ENCODE peak calls at places on chromosomes 11 and 22, in ten cellular contexts. One of them, this sample, is unnamed.

GRCh38 chr11:128324531-128325141 is 262.7 kb downstream of the ETS1 start:
- DNase-seq in epithelial cell of proximal tubule: no peak
- DNase-seq in NCI-H1417 treated with DMSO at 0.1 percent for 48 hours: no peak
- DNase-seq in GM23338: no peak
- DNase-seq in 8988T: no peak
- DNase-seq in EH: no peak
- DNase-seq in ACHN: no peak
- DNase-seq in AG09309: no peak
- DNase-seq in D341Med: no peak
- DNase-seq in C1 segment of cervical spinal cord: no peak
- DNase-seq in this sample: no peak

GRCh38 chr22:41127447-41127846 is 35.1 kb downstream of the EP300 start:
- DNase-seq in epithelial cell of proximal tubule: no peak
- DNase-seq in NCI-H1417 treated with DMSO at 0.1 percent for 48 hours: no peak
- DNase-seq in GM23338: no peak
- DNase-seq in 8988T: no peak
- DNase-seq in EH: no peak
- DNase-seq in ACHN: no peak
- DNase-seq in AG09309: no peak
- DNase-seq in D341Med: no peak
- DNase-seq in C1 segment of cervical spinal cord: no peak
- DNase-seq in this sample: no peak

GRCh38 chr22:45717787-45718186 is 46.2 kb downstream of the ATXN10 start:
- DNase-seq in epithelial cell of proximal tubule: peak; percentile 63
- DNase-seq in NCI-H1417 treated with DMSO at 0.1 percent for 48 hours: no peak
- DNase-seq in GM23338: no peak
- DNase-seq in 8988T: no peak
- DNase-seq in EH: peak; percentile 87
- DNase-seq in ACHN: peak; percentile 72
- DNase-seq in AG09309: no peak
- DNase-seq in D341Med: no peak
- DNase-seq in C1 segment of cervical spinal cord: no peak
- DNase-seq in this sample: no peak

GRCh38 chr11:26828291-26828690 is 106.4 kb upstream of the SLC5A12 start:
- DNase-seq in epithelial cell of proximal tubule: no peak
- DNase-seq in NCI-H1417 treated with DMSO at 0.1 percent for 48 hours: no peak
- DNase-seq in GM23338: no peak
- DNase-seq in 8988T: no peak
- DNase-seq in EH: no peak
- DNase-seq in ACHN: no peak
- DNase-seq in AG09309: no peak
- DNase-seq in D341Med: no peak
- DNase-seq in C1 segment of cervical spinal cord: no peak
- DNase-seq in this sample: no peak

GRCh38 chr11:77082838-77083552 is 16.2 kb downstream of the CAPN5 start:
- DNase-seq in epithelial cell of proximal tubule: no peak
- DNase-seq in NCI-H1417 treated with DMSO at 0.1 percent for 48 hours: no peak
- DNase-seq in GM23338: no peak
- DNase-seq in 8988T: peak; percentile 1
- DNase-seq in EH: peak; percentile 73
- DNase-seq in ACHN: no peak
- DNase-seq in AG09309: no peak
- DNase-seq in D341Med: no peak
- DNase-seq in C1 segment of cervical spinal cord: no peak
- DNase-seq in this sample: no peak

GRCh38 chr11:65377036-65377435 is 5.4 kb downstream of the SLC25A45 start:
- DNase-seq in epithelial cell of proximal tubule: no peak
- DNase-seq in NCI-H1417 treated with DMSO at 0.1 percent for 48 hours: no peak
- DNase-seq in GM23338: no peak
- DNase-seq in 8988T: no peak
- DNase-seq in EH: no peak
- DNase-seq in ACHN: no peak
- DNase-seq in AG09309: no peak
- DNase-seq in D341Med: no peak
- DNase-seq in C1 segment of cervical spinal cord: no peak
- DNase-seq in this sample: no peak

GRCh38 chr11:105046898-105047579 is 1.9 kb upstream of the CARD16 start:
- DNase-seq in epithelial cell of proximal tubule: peak; percentile 95
- DNase-seq in NCI-H1417 treated with DMSO at 0.1 percent for 48 hours: no peak
- DNase-seq in GM23338: peak; percentile 11
- DNase-seq in 8988T: peak; percentile 29
- DNase-seq in EH: peak; percentile 100
- DNase-seq in ACHN: peak; percentile 86
- DNase-seq in AG09309: peak; percentile 95
- DNase-seq in D341Med: no peak
- DNase-seq in C1 segment of cervical spinal cord: no peak
- DNase-seq in this sample: peak; percentile 88

GRCh38 chr11:27075192-27075591 is 34.6 kb downstream of the BBOX1 start:
- DNase-seq in epithelial cell of proximal tubule: no peak
- DNase-seq in NCI-H1417 treated with DMSO at 0.1 percent for 48 hours: no peak
- DNase-seq in GM23338: no peak
- DNase-seq in 8988T: no peak
- DNase-seq in EH: peak; percentile 57
- DNase-seq in ACHN: no peak
- DNase-seq in AG09309: peak; percentile 25
- DNase-seq in D341Med: no peak
- DNase-seq in C1 segment of cervical spinal cord: no peak
- DNase-seq in this sample: no peak

GRCh38 chr11:17496406-17496805 is 19.8 kb upstream of the ABCC8 start:
- DNase-seq in epithelial cell of proximal tubule: no peak
- DNase-seq in NCI-H1417 treated with DMSO at 0.1 percent for 48 hours: no peak
- DNase-seq in GM23338: no peak
- DNase-seq in 8988T: no peak
- DNase-seq in EH: peak; percentile 25
- DNase-seq in ACHN: no peak
- DNase-seq in AG09309: no peak
- DNase-seq in D341Med: no peak
- DNase-seq in C1 segment of cervical spinal cord: no peak
- DNase-seq in this sample: no peak

GRCh38 chr11:21635359-21635758 is 557.5 kb upstream of the ANO5 start:
- DNase-seq in epithelial cell of proximal tubule: no peak
- DNase-seq in NCI-H1417 treated with DMSO at 0.1 percent for 48 hours: no peak
- DNase-seq in GM23338: no peak
- DNase-seq in 8988T: no peak
- DNase-seq in EH: no peak
- DNase-seq in ACHN: peak; percentile 6
- DNase-seq in AG09309: no peak
- DNase-seq in D341Med: no peak
- DNase-seq in C1 segment of cervical spinal cord: no peak
- DNase-seq in this sample: no peak

GRCh38 chr11:103222801-103223200 is 113.6 kb downstream of the DYNC2H1 start:
- DNase-seq in epithelial cell of proximal tubule: no peak
- DNase-seq in NCI-H1417 treated with DMSO at 0.1 percent for 48 hours: no peak
- DNase-seq in GM23338: no peak
- DNase-seq in 8988T: no peak
- DNase-seq in EH: no peak
- DNase-seq in ACHN: no peak
- DNase-seq in AG09309: no peak
- DNase-seq in D341Med: no peak
- DNase-seq in C1 segment of cervical spinal cord: peak; percentile 7
- DNase-seq in this sample: no peak

GRCh38 chr11:2566223-2567025 is 121.6 kb downstream of the KCNQ1 start:
- DNase-seq in epithelial cell of proximal tubule: no peak
- DNase-seq in NCI-H1417 treated with DMSO at 0.1 percent for 48 hours: no peak
- DNase-seq in GM23338: no peak
- DNase-seq in 8988T: no peak
- DNase-seq in EH: no peak
- DNase-seq in ACHN: no peak
- DNase-seq in AG09309: no peak
- DNase-seq in D341Med: no peak
- DNase-seq in C1 segment of cervical spinal cord: no peak
- DNase-seq in this sample: no peak

GRCh38 chr22:33812578-33812977 is 107.7 kb downstream of the LARGE1 start:
- DNase-seq in epithelial cell of proximal tubule: no peak
- DNase-seq in NCI-H1417 treated with DMSO at 0.1 percent for 48 hours: no peak
- DNase-seq in GM23338: no peak
- DNase-seq in 8988T: no peak
- DNase-seq in EH: no peak
- DNase-seq in ACHN: no peak
- DNase-seq in AG09309: no peak
- DNase-seq in D341Med: no peak
- DNase-seq in C1 segment of cervical spinal cord: no peak
- DNase-seq in this sample: no peak

GRCh38 chr11:68388595-68389198 is 71.9 kb upstream of the PPP6R3 start:
- DNase-seq in epithelial cell of proximal tubule: no peak
- DNase-seq in NCI-H1417 treated with DMSO at 0.1 percent for 48 hours: no peak
- DNase-seq in GM23338: no peak
- DNase-seq in 8988T: no peak
- DNase-seq in EH: no peak
- DNase-seq in ACHN: no peak
- DNase-seq in AG09309: no peak
- DNase-seq in D341Med: no peak
- DNase-seq in C1 segment of cervical spinal cord: no peak
- DNase-seq in this sample: no peak

GRCh38 chr11:96187779-96188624 is 155.0 kb downstream of the MAML2 start:
- DNase-seq in epithelial cell of proximal tubule: no peak
- DNase-seq in NCI-H1417 treated with DMSO at 0.1 percent for 48 hours: no peak
- DNase-seq in GM23338: no peak
- DNase-seq in 8988T: no peak
- DNase-seq in EH: peak; percentile 93
- DNase-seq in ACHN: peak; percentile 65
- DNase-seq in AG09309: peak; percentile 59
- DNase-seq in D341Med: no peak
- DNase-seq in C1 segment of cervical spinal cord: peak; percentile 27
- DNase-seq in this sample: peak; percentile 56

GRCh38 chr22:43897751-43898261 is 6.0 kb upstream of the PNPLA5 start:
- DNase-seq in epithelial cell of proximal tubule: no peak
- DNase-seq in NCI-H1417 treated with DMSO at 0.1 percent for 48 hours: no peak
- DNase-seq in GM23338: no peak
- DNase-seq in 8988T: no peak
- DNase-seq in EH: peak; percentile 69
- DNase-seq in ACHN: peak; percentile 8
- DNase-seq in AG09309: no peak
- DNase-seq in D341Med: no peak
- DNase-seq in C1 segment of cervical spinal cord: no peak
- DNase-seq in this sample: peak; percentile 31

GRCh38 chr11:118929496-118930151 is 3.9 kb upstream of the BCL9L start:
- DNase-seq in epithelial cell of proximal tubule: no peak
- DNase-seq in NCI-H1417 treated with DMSO at 0.1 percent for 48 hours: no peak
- DNase-seq in GM23338: peak; percentile 95
- DNase-seq in 8988T: peak; percentile 87
- DNase-seq in EH: peak; percentile 89
- DNase-seq in ACHN: peak; percentile 90
- DNase-seq in AG09309: no peak
- DNase-seq in D341Med: peak; percentile 85
- DNase-seq in C1 segment of cervical spinal cord: peak; percentile 93
- DNase-seq in this sample: no peak

GRCh38 chr11:59523541-59523940 is 12.2 kb downstream of the OR4D9 start:
- DNase-seq in epithelial cell of proximal tubule: no peak
- DNase-seq in NCI-H1417 treated with DMSO at 0.1 percent for 48 hours: no peak
- DNase-seq in GM23338: peak; percentile 18
- DNase-seq in 8988T: no peak
- DNase-seq in EH: no peak
- DNase-seq in ACHN: no peak
- DNase-seq in AG09309: no peak
- DNase-seq in D341Med: no peak
- DNase-seq in C1 segment of cervical spinal cord: no peak
- DNase-seq in this sample: no peak

GRCh38 chr11:134555510-134555909 is 143.5 kb upstream of the B3GAT1 start:
- DNase-seq in epithelial cell of proximal tubule: no peak
- DNase-seq in NCI-H1417 treated with DMSO at 0.1 percent for 48 hours: no peak
- DNase-seq in GM23338: no peak
- DNase-seq in 8988T: no peak
- DNase-seq in EH: no peak
- DNase-seq in ACHN: no peak
- DNase-seq in AG09309: no peak
- DNase-seq in D341Med: peak; percentile 3
- DNase-seq in C1 segment of cervical spinal cord: no peak
- DNase-seq in this sample: no peak

GRCh38 chr11:2825261-2825885 is 60.2 kb downstream of the CDKN1C start:
- DNase-seq in epithelial cell of proximal tubule: no peak
- DNase-seq in NCI-H1417 treated with DMSO at 0.1 percent for 48 hours: no peak
- DNase-seq in GM23338: no peak
- DNase-seq in 8988T: no peak
- DNase-seq in EH: peak; percentile 98
- DNase-seq in ACHN: no peak
- DNase-seq in AG09309: peak; percentile 48
- DNase-seq in D341Med: no peak
- DNase-seq in C1 segment of cervical spinal cord: no peak
- DNase-seq in this sample: peak; percentile 26

GRCh38 chr11:44309483-44310197 is at the start of gene ALX4:
- DNase-seq in epithelial cell of proximal tubule: no peak
- DNase-seq in NCI-H1417 treated with DMSO at 0.1 percent for 48 hours: no peak
- DNase-seq in GM23338: peak; percentile 79
- DNase-seq in 8988T: peak; percentile 93
- DNase-seq in EH: peak; percentile 80
- DNase-seq in ACHN: no peak
- DNase-seq in AG09309: no peak
- DNase-seq in D341Med: peak; percentile 67
- DNase-seq in C1 segment of cervical spinal cord: no peak
- DNase-seq in this sample: no peak

GRCh38 chr22:35467788-35468187 is 67.8 kb downstream of the MCM5 start:
- DNase-seq in epithelial cell of proximal tubule: no peak
- DNase-seq in NCI-H1417 treated with DMSO at 0.1 percent for 48 hours: no peak
- DNase-seq in GM23338: peak; percentile 36
- DNase-seq in 8988T: no peak
- DNase-seq in EH: peak; percentile 73
- DNase-seq in ACHN: no peak
- DNase-seq in AG09309: no peak
- DNase-seq in D341Med: no peak
- DNase-seq in C1 segment of cervical spinal cord: peak; percentile 89
- DNase-seq in this sample: no peak

GRCh38 chr11:100546714-100547113 is 140.4 kb upstream of the ARHGAP42 start:
- DNase-seq in epithelial cell of proximal tubule: peak; percentile 76
- DNase-seq in NCI-H1417 treated with DMSO at 0.1 percent for 48 hours: no peak
- DNase-seq in GM23338: no peak
- DNase-seq in 8988T: no peak
- DNase-seq in EH: peak; percentile 22
- DNase-seq in ACHN: peak; percentile 29
- DNase-seq in AG09309: no peak
- DNase-seq in D341Med: no peak
- DNase-seq in C1 segment of cervical spinal cord: no peak
- DNase-seq in this sample: peak; percentile 49

GRCh38 chr22:36368359-36368983 is 19.3 kb downstream of the MYH9 start:
- DNase-seq in epithelial cell of proximal tubule: no peak
- DNase-seq in NCI-H1417 treated with DMSO at 0.1 percent for 48 hours: no peak
- DNase-seq in GM23338: peak; percentile 98
- DNase-seq in 8988T: no peak
- DNase-seq in EH: peak; percentile 95
- DNase-seq in ACHN: peak; percentile 85
- DNase-seq in AG09309: no peak
- DNase-seq in D341Med: no peak
- DNase-seq in C1 segment of cervical spinal cord: peak; percentile 22
- DNase-seq in this sample: peak; percentile 72